ENCODE peak calls at places on chromosomes 1 and 21, in five cellular contexts. X is kidney, D is lower lobe of right lung, L is A673, F is psoas muscle. A is an unnamed sample.

GRCh38 chr1:158564608-158565007 is 5.8 kb downstream of the OR6P1 start:
- DNase-seq in F (no peak), L (no peak), D (no peak), X (no peak), A (no peak)

GRCh38 chr21:8990326-8991087 is 1530.9 kb upstream of the TPTE start:
- DNase-seq in F (no peak), D (no peak), L (no peak), X (no peak), A (no peak)

GRCh38 chr1:202252271-202252670 is 58.7 kb downstream of the LGR6 start:
- DNase-seq in F (no peak), L (no peak), D (no peak), X (peak), A (no peak)

GRCh38 chr21:43935711-43936110 is 70.7 kb downstream of the AGPAT3 start:
- DNase-seq in D (no peak), X (no peak), F (peak), L (no peak), A (no peak)

GRCh38 chr1:12285496-12286143 is 55.8 kb downstream of the VPS13D start:
- DNase-seq in X (no peak), D (no peak), L (no peak), F (no peak), A (no peak)

GRCh38 chr1:108610073-108610472 is 50.2 kb downstream of the EEIG2 start:
- DNase-seq in D (no peak), L (peak), F (no peak), X (no peak), A (no peak)

GRCh38 chr1:119347858-119348257 is 20.7 kb upstream of the HAO2 start:
- DNase-seq in X (no peak), F (no peak), L (no peak), D (no peak), A (no peak)

GRCh38 chr1:179178135-179178630 is 51.3 kb downstream of the ABL2 start:
- DNase-seq in X (no peak), L (no peak), F (no peak), D (no peak), A (no peak)

GRCh38 chr1:62834400-62834987 is 50.6 kb downstream of the ATG4C start:
- DNase-seq in D (no peak), F (no peak), X (no peak), L (no peak), A (no peak)

GRCh38 chr1:157105988-157106812 is 6.6 kb upstream of the ETV3L start:
- DNase-seq in X (no peak), F (no peak), D (peak), L (no peak), A (no peak)

GRCh38 chr1:232033285-232033684 is 406.7 kb downstream of the DISC1 start:
- DNase-seq in L (no peak), D (no peak), F (no peak), X (no peak), A (no peak)

GRCh38 chr1:107415241-107415640 is 274.4 kb downstream of the NTNG1 start:
- DNase-seq in L (no peak), D (no peak), F (no peak), X (no peak), A (no peak)

GRCh38 chr1:40625476-40626382 is 39.8 kb downstream of the RIMS3 start:
- DNase-seq in D (no peak), L (no peak), F (no peak), X (no peak), A (no peak)

GRCh38 chr1:24150228-24151174 is 7.6 kb upstream of the IL22RA1 start:
- DNase-seq in L (peak), X (peak), F (peak), D (peak), A (peak)

GRCh38 chr1:108597041-108597440 is 37.1 kb downstream of the EEIG2 start:
- DNase-seq in D (no peak), F (no peak), L (no peak), X (no peak), A (no peak)

DNA sequence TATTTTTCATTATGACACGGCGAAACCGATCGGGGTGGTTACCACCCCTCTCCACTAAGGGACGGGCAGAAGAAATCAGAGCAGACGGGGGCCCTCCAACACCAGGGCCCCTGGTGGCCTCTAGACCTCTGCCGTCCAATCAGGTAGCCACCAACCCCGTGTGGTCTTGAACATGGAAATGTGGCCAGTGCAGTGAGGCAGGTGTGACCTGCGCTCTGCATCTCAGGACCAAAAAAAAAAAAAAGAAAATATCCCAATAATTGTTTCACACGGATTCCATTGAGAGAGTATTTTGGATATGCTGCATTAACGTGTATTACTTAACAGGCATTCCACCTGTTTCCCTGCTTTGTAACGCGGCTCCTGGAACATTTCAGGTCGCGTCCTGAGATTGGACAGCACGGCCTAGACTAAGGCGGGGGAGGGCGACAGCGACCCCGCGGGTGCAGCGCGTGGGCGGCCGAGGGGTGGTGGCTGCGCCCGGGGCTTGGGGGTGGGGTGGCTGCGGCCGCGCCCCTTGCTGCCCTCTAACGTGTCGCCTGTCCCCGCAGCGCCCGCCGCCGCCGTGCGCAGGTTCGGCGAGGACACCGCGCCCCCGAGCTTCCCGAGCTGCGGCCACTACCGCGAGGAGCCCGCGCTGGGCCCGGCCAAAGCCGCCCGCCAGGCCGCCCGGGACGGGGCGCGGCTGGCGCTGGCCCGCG is 48.3 kb downstream of the SIM2 start:
- DNase-seq in X (no peak), L (no peak), F (no peak), D (no peak), A (peak)
- H3K4me3 ChIP-seq in X (peak), L (no peak), F (peak), D (peak), A (peak)

DNA sequence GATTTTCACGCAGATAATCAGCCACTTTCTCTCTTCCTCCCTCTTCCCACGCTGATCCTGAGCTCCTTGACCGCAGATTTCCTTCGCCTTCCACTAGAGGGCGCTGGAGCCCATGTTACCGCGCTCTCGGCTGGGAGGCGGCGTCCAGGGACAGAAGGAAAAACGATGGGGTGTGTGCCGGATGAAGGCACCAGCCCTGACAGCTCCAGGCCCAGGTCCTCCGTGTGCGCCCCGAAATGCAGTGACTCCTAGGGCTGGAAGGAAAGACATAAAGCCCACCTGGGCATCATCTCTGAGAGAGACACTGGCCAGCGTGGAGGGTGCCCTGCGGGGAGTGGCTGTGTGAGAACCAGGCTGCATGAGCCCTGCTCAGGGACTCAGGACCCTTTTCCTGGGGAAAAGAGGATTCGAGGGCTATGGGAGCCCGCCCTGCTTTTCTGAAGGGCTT is 44.9 kb upstream of the CYP2J2 start:
- DNase-seq in L (peak), X (peak), D (peak), F (peak), A (peak)
- H3K4me3 ChIP-seq in L (no peak), X (no peak), D (no peak), F (no peak), A (no peak)

DNA sequence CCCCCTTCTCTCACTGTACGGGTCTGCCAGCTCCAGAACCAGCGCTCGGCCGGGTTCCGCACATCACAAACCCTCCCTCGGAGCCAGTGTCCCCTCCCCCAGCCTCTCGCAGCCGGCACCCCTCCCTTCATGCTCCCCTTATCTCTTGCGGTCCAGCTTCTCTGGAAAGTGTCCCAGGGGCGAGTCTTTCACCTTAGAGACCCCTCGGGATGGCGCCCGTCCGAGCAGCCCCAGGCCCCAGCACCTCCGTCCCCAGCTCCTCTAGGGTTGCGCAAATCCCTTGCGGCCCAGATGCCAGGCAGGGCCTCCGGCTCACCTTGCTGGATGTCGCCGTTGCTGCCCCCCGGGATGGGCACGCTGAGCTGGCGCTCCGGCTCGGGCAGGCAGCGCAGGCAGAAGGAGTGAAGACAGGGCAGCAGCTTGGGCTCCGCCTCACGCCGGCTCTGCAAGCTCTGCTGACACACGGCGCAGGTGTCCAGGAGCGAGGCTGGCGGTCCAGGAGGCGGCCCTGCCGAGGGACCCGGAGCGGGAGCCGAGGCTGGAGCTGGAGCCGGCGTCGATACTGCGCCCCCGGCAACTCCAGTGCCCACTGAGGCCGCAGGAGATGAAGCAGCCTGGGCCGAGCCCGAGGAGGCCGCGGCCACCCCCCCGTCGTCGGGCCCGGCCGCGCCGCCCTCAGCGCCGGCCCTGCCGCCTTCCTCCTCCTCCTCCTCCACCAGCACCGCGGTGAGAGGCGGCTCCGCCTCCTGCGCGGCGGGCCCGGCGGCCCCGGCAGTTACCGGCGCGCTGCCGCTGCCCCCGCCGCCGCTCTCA is 562 bp downstream of the TRIM33 start:
- DNase-seq in L (peak), X (peak), D (peak), F (peak), A (peak)
- H3K4me3 ChIP-seq in L (peak), X (peak), D (peak), F (peak), A (peak)

DNA sequence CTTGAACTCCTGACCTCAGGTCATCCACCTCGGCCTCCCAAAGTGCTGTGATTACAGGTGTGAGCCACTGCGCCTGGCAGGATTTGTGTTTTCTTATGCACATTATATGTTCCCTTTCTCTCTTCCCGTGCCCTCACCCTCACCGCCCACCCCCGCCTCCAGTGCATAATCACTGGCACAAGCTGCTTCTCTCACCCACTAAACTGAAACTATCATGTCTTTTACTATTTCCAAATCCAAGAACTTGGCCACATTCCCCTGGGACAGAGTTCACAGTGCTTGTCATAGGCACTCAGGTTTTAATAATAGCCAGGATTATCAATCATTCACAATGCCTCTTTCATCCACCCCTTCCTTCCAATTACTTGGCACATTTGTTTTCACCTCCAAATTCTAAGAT is 17.8 kb upstream of the MAPKAPK2 start:
- DNase-seq in L (no peak), F (no peak), X (no peak), D (no peak), A (no peak)
- H3K4me3 ChIP-seq in L (no peak), F (no peak), X (no peak), D (no peak), A (peak)

DNA sequence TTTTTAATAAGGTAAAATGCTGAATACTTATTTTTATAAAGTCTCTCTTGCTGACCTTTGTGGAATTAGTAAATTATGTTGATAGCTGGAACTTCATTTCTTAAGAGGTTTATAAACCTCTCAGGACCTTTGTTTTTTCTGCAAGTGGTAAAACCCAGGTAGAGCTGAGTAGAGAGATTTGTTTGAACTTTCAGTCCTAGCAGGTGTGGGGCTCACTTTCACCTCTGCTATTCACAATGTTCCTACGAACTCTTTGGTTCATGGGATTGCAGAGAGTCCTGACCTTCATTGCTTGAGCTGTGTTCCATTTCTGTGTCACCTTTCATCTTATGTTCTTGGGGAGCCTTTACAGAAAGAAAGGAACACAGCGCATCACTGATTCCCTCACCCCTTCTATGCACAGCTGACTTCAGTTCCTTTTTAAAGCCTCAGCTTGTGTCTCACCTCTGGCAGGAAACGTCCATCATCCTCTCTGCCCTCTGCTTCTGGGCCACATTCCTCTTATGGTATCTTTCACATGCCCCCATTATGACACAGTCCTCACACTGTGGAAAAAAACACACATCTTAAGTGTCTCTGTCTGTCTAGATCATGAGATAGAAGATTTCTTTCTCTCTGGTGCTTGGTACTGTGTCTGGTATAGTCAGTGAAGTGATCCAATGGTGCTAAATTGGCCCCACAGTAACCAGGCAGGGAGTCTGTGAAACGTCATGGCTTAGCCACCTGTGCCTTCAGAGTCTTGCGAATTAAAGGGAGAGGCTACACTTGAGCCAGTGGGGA is 262.5 kb upstream of the B3GALT2 start:
- DNase-seq in X (no peak), F (no peak), D (no peak), L (no peak), A (no peak)
- H3K4me3 ChIP-seq in X (no peak), F (no peak), D (no peak), L (no peak), A (no peak)

GRCh38 chr1:61226791-61227567 is 144.6 kb downstream of the NFIA start:
- DNase-seq in L (peak), X (no peak), F (no peak), D (no peak), A (no peak)
- H3K4me3 ChIP-seq in L (no peak), X (no peak), F (peak), D (peak), A (no peak)